ENCODE peak calls at places on chromosomes 16 and 17, in ten cellular contexts. J is mucosa of descending colon, W is hepatocyte, X is astrocyte of the cerebellum, Q is AG04450, K is adrenal gland, D is cardiac muscle cell, P is SK-N-SH, Z is AG04449, F is cardiac fibroblast. L is an unnamed sample.

GRCh38 chr17:80290199-80290598 is 29.5 kb downstream of the RNF213 start:
- DNase-seq in P (no peak), F (no peak), X (no peak), J (no peak), W (no peak), Z (no peak), D (no peak), K (no peak), Q (no peak), L (no peak)

GRCh38 chr16:66927918-66928649 is 2.7 kb upstream of the RRAD start:
- DNase-seq in P (no peak), D (no peak), Z (no peak), K (peak), W (no peak), J (no peak), Q (no peak), F (no peak), X (no peak), L (peak)

GRCh38 chr16:2194166-2194834 is 2.1 kb downstream of the CASKIN1 start:
- DNase-seq in P (no peak), W (peak), K (peak), Z (no peak), D (no peak), Q (no peak), J (no peak), F (no peak), X (no peak), L (no peak)

GRCh38 chr16:72645526-72645925 is 402.4 kb downstream of the ZFHX3 start:
- DNase-seq in P (no peak), Z (no peak), J (no peak), X (no peak), K (no peak), W (no peak), Q (no peak), F (no peak), D (no peak), L (no peak)

GRCh38 chr16:15440852-15441251 is 6.5 kb downstream of the BMERB1 start:
- DNase-seq in P (no peak), F (peak), J (no peak), Z (no peak), D (no peak), Q (no peak), W (no peak), K (peak), X (no peak), L (peak)

GRCh38 chr17:35087731-35088646 is 24.5 kb upstream of the RFFL start:
- DNase-seq in F (peak), D (peak), Q (no peak), P (peak), Z (no peak), J (peak), W (peak), K (peak), X (no peak), L (peak)

GRCh38 chr17:45787044-45787443 is 2.9 kb downstream of the CRHR1 start:
- DNase-seq in W (no peak), Q (no peak), K (no peak), D (no peak), Z (no peak), P (no peak), F (no peak), J (no peak), X (no peak), L (peak)

GRCh38 chr17:67686246-67686645 is 31.5 kb upstream of the NOL11 start:
- DNase-seq in X (no peak), Z (no peak), F (no peak), P (no peak), K (no peak), Q (no peak), J (no peak), D (no peak), W (no peak), L (no peak)

GRCh38 chr16:10738231-10739077 is 5.2 kb upstream of the NUBP1 start:
- DNase-seq in Z (no peak), K (peak), P (no peak), D (no peak), F (peak), X (no peak), W (peak), Q (no peak), J (no peak), L (peak)

GRCh38 chr16:82454566-82454965 is 172.2 kb upstream of the CDH13 start:
- DNase-seq in D (no peak), Q (no peak), X (no peak), P (no peak), W (no peak), K (no peak), Z (no peak), F (no peak), J (no peak), L (no peak)

GRCh38 chr17:75909812-75910274 is 5.2 kb upstream of the MRPL38 start:
- DNase-seq in W (no peak), Q (no peak), F (peak), J (no peak), P (peak), K (no peak), D (no peak), X (no peak), Z (no peak), L (peak)

GRCh38 chr16:20803561-20804214 is 2.6 kb downstream of the ERI2 start:
- DNase-seq in Z (no peak), W (no peak), J (no peak), Q (no peak), K (no peak), P (no peak), X (no peak), F (no peak), D (no peak), L (no peak)

GRCh38 chr16:17590711-17591654 is 120.2 kb upstream of the XYLT1 start:
- DNase-seq in X (no peak), Z (no peak), Q (no peak), P (no peak), F (no peak), J (no peak), K (no peak), W (no peak), D (no peak), L (no peak)

DNA sequence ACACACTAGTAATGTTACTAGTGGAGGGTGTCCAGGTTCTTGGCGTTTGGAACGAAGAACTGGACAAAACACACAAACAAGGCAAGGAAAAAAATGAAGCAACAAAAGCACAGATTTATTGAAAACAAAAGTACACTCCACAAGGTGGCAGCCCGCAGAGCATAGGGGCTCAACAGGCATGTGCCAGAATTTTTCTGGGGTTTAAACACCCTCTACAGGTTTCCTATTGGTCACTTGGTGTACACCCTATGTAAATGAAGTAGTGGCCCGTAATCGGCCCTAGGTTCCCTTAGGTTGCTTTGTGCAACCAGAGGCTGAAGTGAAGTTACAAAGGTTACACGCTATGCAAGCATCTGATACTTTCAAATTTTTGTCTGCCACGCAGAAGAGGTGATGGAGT is 8.1 kb downstream of the OR2C1 start:
- DNase-seq in Z (no peak), W (no peak), X (no peak), D (no peak), P (no peak), F (no peak), J (no peak), K (no peak), Q (no peak), L (no peak)
- TF ChIP-seq CTCF in Z (no peak), W (no peak), X (no peak), D (no peak), P (no peak), F (no peak), J (no peak), K (no peak), Q (no peak), L (no peak)

DNA sequence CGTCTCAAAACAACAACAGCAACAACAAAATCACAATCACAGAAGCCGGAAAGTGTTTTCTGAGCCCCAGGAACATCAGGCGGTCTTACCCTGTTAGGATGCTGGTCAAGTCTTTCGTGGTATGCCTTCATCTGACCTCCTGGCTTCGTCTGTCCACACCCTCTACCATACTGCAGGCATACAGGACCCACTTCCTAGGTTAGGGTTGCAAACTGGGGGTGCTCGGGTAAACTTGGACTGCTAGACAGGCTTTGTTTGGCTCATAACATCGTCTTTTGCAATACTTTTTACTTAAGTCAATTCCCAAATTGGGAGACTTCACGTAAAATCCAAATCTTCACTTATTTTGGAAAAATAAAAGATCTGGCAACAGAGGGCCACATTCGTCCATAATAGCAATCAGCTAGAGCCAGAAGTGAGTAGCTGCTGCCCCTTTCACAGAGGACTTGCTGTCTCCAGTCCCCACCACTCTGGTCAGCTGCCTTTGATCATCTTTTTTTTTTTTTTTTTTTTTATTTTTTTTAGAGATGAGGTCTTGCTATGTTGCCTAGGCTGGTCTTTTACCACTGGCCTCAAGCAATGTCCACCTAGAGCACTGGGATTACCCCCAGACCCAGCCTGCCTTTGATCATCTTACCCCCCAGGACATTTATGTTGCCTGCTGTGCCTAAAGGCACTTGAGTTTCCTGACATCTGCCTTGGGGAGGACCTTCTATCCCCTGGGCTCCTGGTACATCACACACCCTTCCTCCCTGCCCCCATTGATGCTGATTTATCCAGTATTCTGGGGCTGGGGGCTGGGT is 30.1 kb downstream of the CHD9 start:
- DNase-seq in P (no peak), W (no peak), D (no peak), K (no peak), Z (no peak), F (peak), J (no peak), X (no peak), Q (no peak), L (no peak)
- H3K4me3 ChIP-seq in P (no peak), W (no peak), D (no peak), K (no peak), Z (no peak), F (no peak), J (no peak), X (no peak), Q (no peak), L (no peak)

GRCh38 chr17:63561819-63562218 is 11.5 kb downstream of the DCAF7 start:
- DNase-seq in J (no peak), X (no peak), K (no peak), W (no peak), Z (no peak), P (no peak), D (no peak), Q (no peak), F (no peak), L (no peak)

GRCh38 chr17:63568563-63568962 is 18.3 kb downstream of the DCAF7 start:
- DNase-seq in X (no peak), K (no peak), W (no peak), D (no peak), P (no peak), F (no peak), Z (no peak), J (no peak), Q (no peak), L (no peak)

GRCh38 chr17:63567229-63567628 is 17.0 kb downstream of the DCAF7 start:
- DNase-seq in W (no peak), D (no peak), P (no peak), K (no peak), J (no peak), Z (no peak), F (no peak), X (no peak), Q (no peak), L (no peak)

GRCh38 chr17:63564562-63564961 is 14.3 kb downstream of the DCAF7 start:
- DNase-seq in Z (no peak), J (no peak), W (no peak), F (no peak), P (no peak), Q (no peak), X (no peak), K (no peak), D (no peak), L (no peak)
- TF ChIP-seq CTCF in Z (no peak), J (no peak), W (no peak), F (no peak), P (no peak), Q (no peak), X (no peak), K (no peak), D (no peak), L (no peak)

DNA sequence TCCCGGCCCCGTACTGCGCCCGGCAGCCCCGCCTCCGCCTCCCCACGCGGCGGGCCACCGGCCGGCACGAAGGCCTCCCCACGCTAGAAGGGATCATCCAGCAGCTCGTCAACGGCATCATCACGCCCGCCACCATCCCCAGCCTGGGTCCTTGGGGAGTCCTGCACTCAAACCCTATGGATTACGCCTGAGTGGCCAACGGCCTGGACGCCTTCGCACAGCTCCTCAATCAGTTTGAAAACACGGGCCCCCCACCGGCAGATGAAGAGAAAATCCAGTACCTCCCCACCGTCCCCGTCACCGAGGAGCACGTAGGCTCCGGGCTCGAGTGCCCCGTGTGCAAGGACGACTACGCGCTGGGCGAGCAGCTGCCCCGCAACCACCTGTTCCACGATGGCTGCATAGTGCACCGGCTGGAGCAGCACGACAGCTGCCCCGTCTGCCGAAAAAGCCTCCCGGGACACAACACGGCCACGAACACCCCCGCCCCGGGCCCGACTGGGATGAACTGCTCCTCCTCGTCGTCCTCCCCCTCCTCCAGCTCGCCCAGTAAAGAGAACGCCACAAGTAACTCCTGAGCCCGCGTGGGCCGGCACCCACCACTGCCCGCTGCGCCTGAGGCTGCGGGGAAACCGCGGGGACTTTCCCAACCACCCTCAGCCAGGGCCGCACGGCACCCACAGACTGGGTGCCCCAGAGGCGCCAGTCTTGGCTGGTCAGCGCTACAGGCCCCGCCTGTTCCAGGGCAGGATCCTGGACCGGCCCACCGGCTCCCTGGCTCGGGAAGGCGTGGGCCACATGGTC is 39.0 kb upstream of the AKAP1 start:
- DNase-seq in X (no peak), Z (no peak), Q (no peak), J (no peak), W (no peak), K (peak), F (no peak), P (peak), D (no peak), L (no peak)
- H3K4me3 ChIP-seq in X (peak), Z (peak), Q (peak), J (no peak), W (no peak), K (no peak), F (no peak), P (no peak), D (no peak), L (no peak)

GRCh38 chr16:13178318-13178717 is 276.9 kb downstream of the SHISA9 start:
- DNase-seq in J (no peak), P (no peak), Q (no peak), W (no peak), D (no peak), X (no peak), Z (no peak), K (no peak), F (no peak), L (no peak)
- TF ChIP-seq CTCF in J (no peak), P (no peak), Q (no peak), W (no peak), D (no peak), X (no peak), Z (no peak), K (no peak), F (no peak), L (no peak)

GRCh38 chr16:89170346-89171215 is 967 bp upstream of the CDH15 start:
- DNase-seq in D (no peak), Q (no peak), F (no peak), Z (no peak), W (peak), J (peak), K (no peak), X (no peak), P (no peak), L (peak)
- H3K4me3 ChIP-seq in D (peak), Q (peak), F (peak), Z (peak), W (no peak), J (no peak), K (no peak), X (peak), P (peak), L (no peak)

DNA sequence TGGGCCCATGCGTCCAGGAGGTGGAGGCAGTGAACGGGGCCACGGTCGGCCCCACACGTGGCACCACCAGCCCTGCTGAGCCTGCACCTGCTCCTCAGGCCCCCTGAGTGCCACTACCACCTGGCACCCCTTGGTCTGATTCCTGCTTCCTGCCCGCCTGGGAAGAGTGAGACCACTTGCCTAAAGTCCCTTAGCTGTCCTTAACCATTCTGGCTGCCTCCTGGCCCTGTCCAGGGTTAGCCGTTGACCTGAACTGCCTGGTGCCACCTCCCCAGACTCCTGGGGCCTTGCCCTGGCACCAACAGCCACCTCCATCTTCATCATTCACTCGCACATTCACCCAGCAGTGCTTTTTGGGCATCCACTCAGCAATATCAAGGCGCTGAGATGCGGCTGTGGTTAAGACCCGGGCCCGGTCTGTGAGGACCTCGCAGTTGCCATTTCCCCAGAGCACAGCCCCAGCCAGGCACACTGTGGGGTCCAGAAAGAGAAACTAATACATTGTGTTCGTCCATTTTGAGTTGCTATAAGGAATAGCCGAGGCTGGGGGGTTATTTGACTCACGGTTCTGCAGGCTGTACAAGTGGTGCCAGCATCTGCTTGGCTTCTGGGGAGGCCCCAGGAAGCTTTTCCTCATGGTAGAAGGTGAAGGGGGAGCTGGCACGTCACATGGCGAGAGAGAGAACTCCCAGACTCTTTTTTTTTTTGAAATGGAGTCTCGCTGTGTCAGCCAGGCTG is 318.4 kb downstream of the SEC14L1 start:
- DNase-seq in K (no peak), X (no peak), J (no peak), P (no peak), Z (no peak), F (no peak), W (no peak), D (no peak), Q (no peak), L (no peak)
- TF ChIP-seq CTCF in K (no peak), X (no peak), J (no peak), P (no peak), Z (no peak), F (no peak), W (no peak), D (no peak), Q (no peak), L (no peak)

DNA sequence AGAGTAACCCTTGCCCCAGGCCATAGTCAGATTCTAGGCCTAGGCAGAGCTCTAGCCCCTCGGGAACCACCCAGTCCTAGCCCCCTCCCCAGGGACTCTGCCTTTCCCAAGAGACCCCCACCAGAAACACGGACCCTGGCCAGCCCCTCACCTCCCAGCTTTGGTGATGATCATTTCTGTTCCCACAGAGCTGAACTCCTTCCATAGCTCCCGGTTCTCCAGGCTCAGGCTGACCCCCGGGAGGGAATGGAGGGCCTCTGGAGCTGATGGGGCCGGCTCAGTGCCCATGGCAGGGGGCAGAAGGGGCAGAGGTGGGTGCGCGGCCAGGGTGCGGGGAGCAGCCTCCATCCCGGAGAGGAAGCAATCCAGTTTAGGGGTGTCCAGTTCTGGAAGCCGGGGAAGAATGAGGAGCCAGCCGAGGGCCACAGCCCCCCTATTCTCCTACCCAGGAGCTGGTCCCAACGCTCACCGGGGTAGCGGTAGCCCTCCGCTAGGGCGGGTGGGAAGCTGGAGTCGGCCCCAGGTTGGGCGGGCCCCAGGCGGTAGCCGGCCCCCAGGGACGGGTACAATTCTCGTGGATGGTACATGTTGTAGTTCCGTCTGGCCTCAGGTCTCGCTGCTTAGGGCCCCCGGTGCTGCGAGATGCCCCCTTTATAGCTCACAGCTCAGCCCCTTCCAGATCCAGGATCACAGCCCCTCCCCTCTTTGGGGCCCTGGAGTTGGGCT is 954 bp downstream of the TBX6 start:
- DNase-seq in W (no peak), Q (no peak), F (no peak), K (no peak), Z (no peak), D (no peak), X (no peak), J (no peak), P (no peak), L (no peak)
- H3K4me3 ChIP-seq in W (no peak), Q (no peak), F (no peak), K (no peak), Z (no peak), D (no peak), X (no peak), J (no peak), P (no peak), L (peak)